ENCODE peak calls at places on chromosomes 7 and 10, in ten cellular contexts. M is T-helper 9 cell; F is iris pigment epithelial cell; G is glutamatergic neuron; E is GDM1; W is CD8-positive, alpha-beta memory T cell; X is neural progenitor cell; R is NCI-H1092; B is GM13976; H is astrocyte. P is an unnamed sample.

GRCh38 chr7:131764143-131764795 is 207.8 kb upstream of the PODXL start:
- DNase-seq in M (no peak), F (no peak), G (no peak), E (no peak), W (no peak), X (no peak), R (no peak), B (no peak), H (no peak), P (no peak)

GRCh38 chr7:135653285-135654080 is 8.8 kb upstream of the STMP1 start:
- DNase-seq in M (no peak), F (peak), G (no peak), E (no peak), W (no peak), X (no peak), R (peak), B (no peak), H (peak), P (no peak)

GRCh38 chr7:28054531-28055160 is 125.9 kb downstream of the JAZF1 start:
- DNase-seq in M (no peak), F (no peak), G (no peak), E (peak), W (no peak), X (no peak), R (no peak), B (no peak), H (no peak), P (no peak)

GRCh38 chr10:78225611-78226010 is 191.9 kb downstream of the RPS24 start:
- DNase-seq in M (no peak), F (no peak), G (no peak), E (no peak), W (no peak), X (no peak), R (no peak), B (no peak), H (no peak), P (peak)

GRCh38 chr10:69425513-69426298 is 9.0 kb upstream of the TACR2 start:
- DNase-seq in M (peak), F (no peak), G (no peak), E (no peak), W (peak), X (no peak), R (no peak), B (no peak), H (no peak), P (no peak)

GRCh38 chr7:25862254-25862992 is 289.6 kb upstream of the NFE2L3 start:
- DNase-seq in M (peak), F (peak), G (peak), E (peak), W (peak), X (peak), R (peak), B (peak), H (peak), P (peak)

GRCh38 chr10:70323143-70323696 is 39.4 kb upstream of the NPFFR1 start:
- DNase-seq in M (no peak), F (no peak), G (no peak), E (no peak), W (peak), X (no peak), R (no peak), B (no peak), H (no peak), P (no peak)

GRCh38 chr7:41005381-41005901 is 697.4 kb downstream of the INHBA start:
- DNase-seq in M (no peak), F (peak), G (no peak), E (no peak), W (no peak), X (no peak), R (no peak), B (no peak), H (peak), P (no peak)

GRCh38 chr7:66013938-66014337 is 31.9 kb upstream of the GUSB start:
- DNase-seq in M (no peak), F (peak), G (peak), E (peak), W (no peak), X (peak), R (no peak), B (peak), H (peak), P (no peak)

GRCh38 chr10:75211007-75211735 is 575 bp downstream of the VDAC2 start:
- DNase-seq in M (no peak), F (peak), G (no peak), E (no peak), W (no peak), X (no peak), R (no peak), B (peak), H (peak), P (no peak)

GRCh38 chr7:1336509-1336908 is 103.8 kb downstream of the UNCX start:
- DNase-seq in M (no peak), F (no peak), G (no peak), E (no peak), W (no peak), X (no peak), R (no peak), B (no peak), H (no peak), P (no peak)

GRCh38 chr7:139915301-139915863 is 86.3 kb downstream of the TBXAS1 start:
- DNase-seq in M (no peak), F (peak), G (no peak), E (no peak), W (no peak), X (no peak), R (no peak), B (no peak), H (peak), P (no peak)

GRCh38 chr10:129622736-129623135 is 155.7 kb downstream of the MGMT start:
- DNase-seq in M (no peak), F (peak), G (no peak), E (no peak), W (no peak), X (peak), R (no peak), B (no peak), H (peak), P (no peak)

GRCh38 chr10:12382956-12383531 is 33.7 kb downstream of the CAMK1D start:
- DNase-seq in M (no peak), F (no peak), G (no peak), E (no peak), W (no peak), X (no peak), R (no peak), B (no peak), H (peak), P (no peak)

GRCh38 chr10:13787015-13787421 is 200.3 kb downstream of the PRPF18 start:
- DNase-seq in M (peak), F (peak), G (no peak), E (no peak), W (peak), X (no peak), R (no peak), B (peak), H (peak), P (no peak)

GRCh38 chr10:114367676-114368391 is 36.5 kb downstream of the AFAP1L2 start:
- DNase-seq in M (no peak), F (peak), G (no peak), E (no peak), W (no peak), X (no peak), R (no peak), B (no peak), H (peak), P (no peak)

GRCh38 chr10:103884681-103885139 is 29.3 kb upstream of the SH3PXD2A start:
- DNase-seq in M (no peak), F (peak), G (no peak), E (peak), W (no peak), X (peak), R (peak), B (peak), H (peak), P (peak)

GRCh38 chr10:132786529-132787252 is 744 bp upstream of the NKX6-2 start:
- DNase-seq in M (no peak), F (no peak), G (no peak), E (no peak), W (no peak), X (peak), R (no peak), B (no peak), H (no peak), P (peak)

GRCh38 chr7:20217193-20217948 is at the start of gene MACC1:
- DNase-seq in M (no peak), F (no peak), G (no peak), E (no peak), W (peak), X (peak), R (no peak), B (no peak), H (no peak), P (no peak)

GRCh38 chr7:132760241-132760616 is 184.0 kb upstream of the PLXNA4 start:
- DNase-seq in M (no peak), F (no peak), G (no peak), E (no peak), W (no peak), X (no peak), R (no peak), B (no peak), H (no peak), P (no peak)

GRCh38 chr10:123241391-123242141 is 87.4 kb downstream of the BUB3 start:
- DNase-seq in M (peak), F (no peak), G (no peak), E (no peak), W (peak), X (no peak), R (no peak), B (peak), H (no peak), P (no peak)

GRCh38 chr10:88342733-88343310 is 240.3 kb downstream of the RNLS start:
- DNase-seq in M (no peak), F (no peak), G (no peak), E (no peak), W (no peak), X (no peak), R (no peak), B (no peak), H (no peak), P (no peak)

GRCh38 chr7:37211097-37211496 is 237.6 kb downstream of the ELMO1 start:
- DNase-seq in M (no peak), F (peak), G (no peak), E (no peak), W (no peak), X (no peak), R (no peak), B (no peak), H (peak), P (no peak)

P was measured in retina.